ENCODE peak calls at places on chromosomes 3 and 15, in six cellular contexts. G is endothelial cell; V is Jurkat, Clone E6-1; B is HS-27A; Y is effector memory CD8-positive, alpha-beta T cell; F is stimulated activated CD4-positive, alpha-beta T cell treated with anti-CD3 and anti-CD28 coated beads, Interleukin-4, amount 100 ng/mL, for 4 hours. I is an unnamed sample.
A peak's percentile ranks its signal among the peaks of the same experiment; 100 is the strongest.

GRCh38 chr3:155342344-155342743 is 48.9 kb upstream of the STRIT1 start:
- DNase-seq in F (no peak), G (no peak), B (no peak), V (no peak), Y (no peak), I (no peak)

GRCh38 chr3:106570426-106570825 is 701.6 kb upstream of the CBLB start:
- DNase-seq in F (no peak), B (no peak), V (no peak), G (no peak), Y (no peak), I (no peak)

GRCh38 chr3:161349529-161350278 is 21.6 kb downstream of the SPTSSB start:
- DNase-seq in B (peak; percentile 31), V (peak; percentile 36), Y (peak; percentile 3), G (no peak), F (peak; percentile 3), I (no peak)

GRCh38 chr3:120450261-120450913 is 405 bp downstream of the FSTL1 start:
- DNase-seq in V (no peak), G (peak; percentile 69), Y (no peak), B (no peak), F (no peak), I (no peak)

GRCh38 chr3:36416660-36417059 is 36.4 kb downstream of the STAC start:
- DNase-seq in Y (no peak), F (no peak), V (no peak), G (no peak), B (no peak), I (no peak)

GRCh38 chr3:45596290-45596791 is 1.8 kb downstream of the LIMD1 start:
- DNase-seq in G (no peak), V (no peak), F (no peak), Y (no peak), B (no peak), I (no peak)

GRCh38 chr3:60423556-60423955 is 827.7 kb downstream of the FHIT start:
- DNase-seq in F (no peak), B (no peak), Y (no peak), V (no peak), G (no peak), I (no peak)

GRCh38 chr15:98076021-98076816 is 115.7 kb downstream of the ARRDC4 start:
- DNase-seq in V (no peak), Y (no peak), F (no peak), G (no peak), B (no peak), I (no peak)

GRCh38 chr3:126356373-126357298 is 572 bp downstream of the KLF15 start:
- DNase-seq in F (no peak), G (no peak), Y (no peak), V (no peak), B (no peak), I (no peak)

GRCh38 chr3:60829058-60829457 is 422.2 kb downstream of the FHIT start:
- DNase-seq in Y (no peak), B (no peak), G (no peak), V (no peak), F (no peak), I (no peak)

GRCh38 chr3:46829699-46830208 is 33.5 kb downstream of the MYL3 start:
- DNase-seq in G (no peak), Y (peak; percentile 30), F (peak; percentile 27), V (peak; percentile 88), B (no peak), I (no peak)

GRCh38 chr3:58191361-58191991 is 19.3 kb downstream of the DNASE1L3 start:
- DNase-seq in G (no peak), F (no peak), B (no peak), V (no peak), Y (no peak), I (no peak)

GRCh38 chr3:193560870-193561269 is 6.2 kb upstream of the ATP13A4 start:
- DNase-seq in F (no peak), G (no peak), Y (no peak), V (no peak), B (no peak), I (no peak)

GRCh38 chr3:63576826-63577225 is 75.6 kb upstream of the SNTN start:
- DNase-seq in F (no peak), V (no peak), B (no peak), G (no peak), Y (no peak), I (no peak)

GRCh38 chr3:195182470-195182795 is 88.5 kb downstream of the XXYLT1 start:
- DNase-seq in V (no peak), G (no peak), F (no peak), Y (no peak), B (no peak), I (no peak)

GRCh38 chr3:73192036-73192738 is 130.7 kb downstream of the EBLN2 start:
- DNase-seq in V (peak; percentile 53), B (no peak), Y (no peak), F (no peak), G (peak; percentile 31), I (no peak)

GRCh38 chr3:113002676-113003075 is 11.9 kb downstream of the GTPBP8 start:
- DNase-seq in V (peak; percentile 35), B (no peak), F (no peak), Y (peak; percentile 22), G (no peak), I (no peak)

GRCh38 chr3:11567516-11568467 is 75.9 kb downstream of the VGLL4 start:
- DNase-seq in V (no peak), Y (no peak), B (peak; percentile 82), F (no peak), G (no peak), I (no peak)

GRCh38 chr3:17302774-17303173 is 418.0 kb downstream of the PLCL2 start:
- DNase-seq in Y (no peak), B (no peak), F (no peak), G (no peak), V (no peak), I (no peak)

GRCh38 chr3:194337965-194338753 is 13.0 kb downstream of the CPN2 start:
- DNase-seq in Y (no peak), B (no peak), G (no peak), V (no peak), F (no peak), I (no peak)

GRCh38 chr3:58924581-58924980 is 125.2 kb downstream of the CFAP20DC start:
- DNase-seq in B (peak; percentile 23), G (no peak), Y (no peak), F (no peak), V (no peak), I (no peak)

GRCh38 chr3:18079739-18080138 is 337.3 kb upstream of the TBC1D5 start:
- DNase-seq in G (no peak), F (no peak), B (no peak), V (peak; percentile 65), Y (no peak), I (no peak)

GRCh38 chr15:60392986-60393811 is 4.6 kb downstream of the ANXA2 start:
- DNase-seq in V (no peak), B (peak; percentile 100), Y (no peak), F (no peak), G (no peak), I (no peak)

GRCh38 chr3:147408180-147409105 is 722 bp upstream of the ZIC1 start:
- DNase-seq in V (no peak), B (no peak), Y (no peak), F (no peak), G (no peak), I (no peak)

GRCh38 chr3:65714138-65714537 is 324.6 kb downstream of the MAGI1 start:
- DNase-seq in V (no peak), G (no peak), B (no peak), Y (no peak), F (no peak), I (no peak)

GRCh38 chr3:52094591-52095485 is 38.5 kb upstream of the DUSP7 start:
- DNase-seq in V (no peak), B (no peak), Y (no peak), G (no peak), F (no peak), I (no peak)

GRCh38 chr15:72796515-72797337 is 13.2 kb upstream of the ADPGK start:
- DNase-seq in G (peak; percentile 64), V (no peak), F (peak; percentile 35), B (peak; percentile 30), Y (peak; percentile 30), I (peak; percentile 22)

GRCh38 chr15:100787567-100787941 is 92.1 kb upstream of the ALDH1A3 start:
- DNase-seq in Y (no peak), V (no peak), F (no peak), G (no peak), B (no peak), I (no peak)

GRCh38 chr3:38645076-38645475 is 4.4 kb downstream of the SCN5A start:
- DNase-seq in F (no peak), V (no peak), G (no peak), B (no peak), Y (no peak), I (no peak)

GRCh38 chr3:48797626-48798025 is 50.0 kb downstream of the PRKAR2A start:
- DNase-seq in G (no peak), F (no peak), B (no peak), Y (no peak), V (no peak), I (no peak)

GRCh38 chr3:186307594-186307993 is 54.4 kb downstream of the DGKG start:
- DNase-seq in B (no peak), G (peak; percentile 46), F (no peak), V (peak; percentile 57), Y (no peak), I (no peak)